ENCODE peak calls at places on chromosomes 3 and 15, in seven cellular contexts. M is fibroblast of pulmonary artery, R is transverse colon, A is cardiac muscle cell, H is breast epithelium, Q is esophagus muscularis mucosa, Y is mucosa of descending colon. W is an unnamed sample.

GRCh38 chr15:48250640-48251076 is 44.6 kb downstream of the SLC12A1 start:
- DNase-seq in M (peak; percentile 87), R (peak; percentile 12), A (peak; percentile 67), H (no peak), Q (no peak), Y (peak; percentile 71), W (peak; percentile 75)

GRCh38 chr15:84649706-84650105 is 4.4 kb downstream of the WDR73 start:
- DNase-seq in M (peak; percentile 35), R (no peak), A (no peak), H (no peak), Q (no peak), Y (no peak), W (no peak)

GRCh38 chr15:85545185-85545584 is 164.8 kb downstream of the AKAP13 start:
- DNase-seq in M (peak; percentile 88), R (no peak), A (no peak), H (no peak), Q (no peak), Y (no peak), W (peak; percentile 84)

GRCh38 chr3:149282322-149282721 is 51.1 kb downstream of the TM4SF18 start:
- DNase-seq in M (no peak), R (no peak), A (no peak), H (no peak), Q (no peak), Y (no peak), W (no peak)

GRCh38 chr3:94614192-94614591 is 551.3 kb downstream of the NSUN3 start:
- DNase-seq in M (no peak), R (no peak), A (peak; percentile 7), H (no peak), Q (no peak), Y (no peak), W (no peak)

GRCh38 chr3:109278546-109278945 is 37.8 kb downstream of the DPPA2 start:
- DNase-seq in M (no peak), R (no peak), A (no peak), H (no peak), Q (no peak), Y (no peak), W (no peak)

GRCh38 chr3:25723802-25724201 is 59.1 kb upstream of the TOP2B start:
- DNase-seq in M (no peak), R (no peak), A (no peak), H (no peak), Q (no peak), Y (no peak), W (no peak)

GRCh38 chr3:86993704-86994103 is 2.8 kb upstream of the VGLL3 start:
- DNase-seq in M (peak; percentile 48), R (no peak), A (no peak), H (no peak), Q (no peak), Y (no peak), W (peak; percentile 85)

GRCh38 chr3:160973067-160973466 is 132.1 kb downstream of the B3GALNT1 start:
- DNase-seq in M (no peak), R (no peak), A (no peak), H (no peak), Q (no peak), Y (no peak), W (no peak)

GRCh38 chr3:132360717-132361116 is 43.5 kb downstream of the ACP3 start:
- DNase-seq in M (no peak), R (no peak), A (no peak), H (no peak), Q (no peak), Y (no peak), W (no peak)

GRCh38 chr3:155323063-155323666 is 29.7 kb upstream of the STRIT1 start:
- DNase-seq in M (peak; percentile 93), R (peak; percentile 10), A (peak; percentile 83), H (no peak), Q (no peak), Y (peak; percentile 62), W (peak; percentile 82)

GRCh38 chr3:32238027-32238815 is at the start of gene CMTM8:
- DNase-seq in M (peak; percentile 44), R (peak; percentile 76), A (peak; percentile 80), H (no peak), Q (peak; percentile 87), Y (peak; percentile 78), W (peak; percentile 4)

GRCh38 chr3:183629546-183630301 is 5.7 kb upstream of the KLHL24 start:
- DNase-seq in M (peak; percentile 89), R (no peak), A (peak; percentile 56), H (no peak), Q (no peak), Y (no peak), W (no peak)

GRCh38 chr3:8650583-8651416 is 6.2 kb upstream of the SSUH2 start:
- DNase-seq in M (no peak), R (no peak), A (no peak), H (no peak), Q (no peak), Y (no peak), W (no peak)

GRCh38 chr15:51117270-51117669 is 22.6 kb upstream of the TNFAIP8L3 start:
- DNase-seq in M (no peak), R (no peak), A (no peak), H (no peak), Q (no peak), Y (no peak), W (no peak)

GRCh38 chr3:43073116-43073835 is 32.6 kb downstream of the POMGNT2 start:
- DNase-seq in M (no peak), R (no peak), A (no peak), H (no peak), Q (no peak), Y (no peak), W (no peak)

GRCh38 chr3:195100903-195101591 is 169.9 kb downstream of the XXYLT1 start:
- DNase-seq in M (peak; percentile 54), R (peak; percentile 29), A (no peak), H (no peak), Q (no peak), Y (no peak), W (peak; percentile 77)

GRCh38 chr15:70362911-70363310 is 265.2 kb upstream of the TLE3 start:
- DNase-seq in M (peak; percentile 68), R (peak; percentile 29), A (peak; percentile 75), H (no peak), Q (no peak), Y (peak; percentile 35), W (peak; percentile 54)

GRCh38 chr3:151145713-151146070 is 57.3 kb downstream of the GPR171 start:
- DNase-seq in M (no peak), R (no peak), A (no peak), H (no peak), Q (no peak), Y (no peak), W (no peak)

GRCh38 chr15:72445426-72445825 is 28.7 kb upstream of the ARIH1 start:
- DNase-seq in M (no peak), R (no peak), A (peak; percentile 1), H (no peak), Q (no peak), Y (no peak), W (no peak)

GRCh38 chr15:69841046-69841828 is 256.5 kb downstream of the TLE3 start:
- DNase-seq in M (no peak), R (no peak), A (no peak), H (no peak), Q (no peak), Y (no peak), W (no peak)

GRCh38 chr3:129608087-129608935 is 1.8 kb upstream of the PLXND1 start:
- DNase-seq in M (peak; percentile 73), R (no peak), A (no peak), H (no peak), Q (no peak), Y (no peak), W (peak; percentile 77)
- TF ChIP-seq CTCF in M (peak; percentile 24), R (no peak), A (peak; percentile 39), H (no peak), Q (no peak), Y (no peak), W (peak; percentile 59)

GRCh38 chr3:196643201-196643749 is 3.8 kb downstream of the NRROS start:
- DNase-seq in M (no peak), R (peak; percentile 76), A (no peak), H (no peak), Q (no peak), Y (peak; percentile 48), W (no peak)
- H3K4me3 ChIP-seq in M (no peak overlapping the region), R (no peak overlapping the region), A (no peak overlapping the region), H (no peak overlapping the region), Q (no peak overlapping the region), Y (no peak overlapping the region), W (no peak overlapping the region)

GRCh38 chr3:187976361-187976900 is 177.5 kb upstream of the LPP start:
- DNase-seq in M (no peak), R (no peak), A (no peak), H (no peak), Q (no peak), Y (no peak), W (no peak)

GRCh38 chr3:187982149-187982548 is 171.8 kb upstream of the LPP start:
- DNase-seq in M (no peak), R (no peak), A (no peak), H (no peak), Q (no peak), Y (no peak), W (no peak)

GRCh38 chr3:187977659-187978058 is 176.3 kb upstream of the LPP start:
- DNase-seq in M (no peak), R (no peak), A (no peak), H (no peak), Q (no peak), Y (no peak), W (no peak)

GRCh38 chr3:187978433-187979011 is 175.4 kb upstream of the LPP start:
- DNase-seq in M (peak; percentile 30), R (no peak), A (no peak), H (no peak), Q (no peak), Y (no peak), W (peak; percentile 53)

GRCh38 chr3:187979543-187979942 is 174.4 kb upstream of the LPP start:
- DNase-seq in M (no peak), R (no peak), A (no peak), H (no peak), Q (no peak), Y (no peak), W (no peak)
- TF ChIP-seq CTCF in M (no peak), R (no peak), A (no peak), H (no peak), Q (no peak), Y (no peak), W (no peak)

DNA sequence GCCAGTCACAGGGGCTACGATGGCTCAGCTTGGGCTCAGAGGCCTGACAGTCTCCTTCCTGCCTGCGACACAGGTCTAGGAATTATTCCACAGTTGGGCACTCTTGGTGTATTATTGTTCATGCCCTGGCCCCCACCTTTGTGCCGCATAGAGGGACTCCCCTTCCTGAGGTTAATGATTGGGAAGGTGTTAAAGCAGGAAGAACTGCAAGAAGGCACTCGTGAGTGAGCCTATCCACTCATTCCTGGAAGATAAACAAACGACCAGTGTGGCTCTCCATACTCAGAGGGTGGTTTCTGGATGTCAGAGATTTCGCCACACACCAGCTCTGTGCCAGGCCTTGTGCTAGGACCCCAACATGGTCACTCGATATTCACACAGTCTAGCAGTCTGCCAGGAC is 12.3 kb downstream of the LIPC start:
- DNase-seq in M (no peak), R (no peak), A (no peak), H (no peak), Q (no peak), Y (no peak), W (no peak)
- H3K4me3 ChIP-seq in M (no peak overlapping the region), R (no peak overlapping the region), A (no peak overlapping the region), H (no peak overlapping the region), Q (no peak overlapping the region), Y (no peak overlapping the region), W (no peak overlapping the region)